ENCODE peak calls at places on chromosomes 11 and 22, in eight cellular contexts. B is foreskin keratinocyte, V is GM12865, Y is fibroblast of mammary gland, T is endothelial cell, Q is neural progenitor cell, N is suprapubic skin, P is astrocyte of the spinal cord. C is an unnamed sample.

GRCh38 chr11:79594839-79595238 is 154.0 kb upstream of the TENM4 start:
- DNase-seq in B (no peak), N (no peak), T (no peak), Q (no peak), Y (no peak), V (no peak), P (no peak), C (peak)

GRCh38 chr11:88179141-88179540 is 3.9 kb upstream of the RAB38 start:
- DNase-seq in V (peak), B (peak), P (peak), Y (peak), N (no peak), T (no peak), Q (no peak), C (no peak)

GRCh38 chr11:67033661-67034166 is 10.8 kb downstream of the SYT12 start:
- DNase-seq in V (peak), N (no peak), B (peak), Y (peak), T (no peak), Q (no peak), P (peak), C (no peak)

GRCh38 chr22:30204742-30205111 is 41.8 kb downstream of the LIF start:
- DNase-seq in T (no peak), N (no peak), V (no peak), Y (peak), Q (no peak), P (peak), B (no peak), C (no peak)

GRCh38 chr22:46738961-46739870 is 1.2 kb upstream of the CERK start:
- DNase-seq in B (no peak), P (peak), N (no peak), T (no peak), Y (peak), V (peak), Q (peak), C (peak)

GRCh38 chr11:32088117-32088941 is 2.5 kb upstream of the RCN1 start:
- DNase-seq in B (peak), P (peak), N (no peak), V (peak), Q (no peak), T (no peak), Y (peak), C (no peak)

GRCh38 chr11:3849297-3849874 is 6.1 kb upstream of the STIM1 start:
- DNase-seq in V (peak), Y (peak), N (no peak), Q (peak), T (peak), P (peak), B (peak), C (no peak)

GRCh38 chr11:72669527-72669926 is 4.7 kb downstream of the PDE2A start:
- DNase-seq in T (no peak), N (no peak), B (no peak), Q (no peak), P (no peak), Y (no peak), V (peak), C (no peak)

GRCh38 chr22:33083212-33083611 is 25.0 kb upstream of the SYN3 start:
- DNase-seq in Q (no peak), T (no peak), N (no peak), Y (peak), B (peak), V (peak), P (no peak), C (no peak)

GRCh38 chr11:20589796-20590195 is 9.6 kb upstream of the SLC6A5 start:
- DNase-seq in V (no peak), Y (no peak), T (no peak), N (no peak), Q (peak), P (no peak), B (no peak), C (no peak)

GRCh38 chr11:65554842-65555395 is 3.2 kb downstream of the LTBP3 start:
- DNase-seq in Q (no peak), B (no peak), T (no peak), P (no peak), Y (no peak), V (no peak), N (no peak), C (no peak)

GRCh38 chr22:33635766-33636165 is 284.5 kb downstream of the LARGE1 start:
- DNase-seq in N (no peak), Q (no peak), Y (no peak), P (no peak), T (no peak), B (no peak), V (no peak), C (no peak)

GRCh38 chr11:84594602-84595001 is 1032.5 kb downstream of the DLG2 start:
- DNase-seq in T (no peak), Y (no peak), B (peak), N (no peak), Q (no peak), V (no peak), P (no peak), C (no peak)

GRCh38 chr11:12174145-12175143 is 64.1 kb downstream of the MICAL2 start:
- DNase-seq in N (no peak), V (peak), Q (no peak), T (no peak), B (peak), Y (peak), P (peak), C (no peak)

GRCh38 chr22:34236527-34236926 is 316.3 kb upstream of the LARGE1 start:
- DNase-seq in V (no peak), Y (no peak), P (no peak), N (no peak), B (no peak), Q (no peak), T (no peak), C (no peak)

DNA sequence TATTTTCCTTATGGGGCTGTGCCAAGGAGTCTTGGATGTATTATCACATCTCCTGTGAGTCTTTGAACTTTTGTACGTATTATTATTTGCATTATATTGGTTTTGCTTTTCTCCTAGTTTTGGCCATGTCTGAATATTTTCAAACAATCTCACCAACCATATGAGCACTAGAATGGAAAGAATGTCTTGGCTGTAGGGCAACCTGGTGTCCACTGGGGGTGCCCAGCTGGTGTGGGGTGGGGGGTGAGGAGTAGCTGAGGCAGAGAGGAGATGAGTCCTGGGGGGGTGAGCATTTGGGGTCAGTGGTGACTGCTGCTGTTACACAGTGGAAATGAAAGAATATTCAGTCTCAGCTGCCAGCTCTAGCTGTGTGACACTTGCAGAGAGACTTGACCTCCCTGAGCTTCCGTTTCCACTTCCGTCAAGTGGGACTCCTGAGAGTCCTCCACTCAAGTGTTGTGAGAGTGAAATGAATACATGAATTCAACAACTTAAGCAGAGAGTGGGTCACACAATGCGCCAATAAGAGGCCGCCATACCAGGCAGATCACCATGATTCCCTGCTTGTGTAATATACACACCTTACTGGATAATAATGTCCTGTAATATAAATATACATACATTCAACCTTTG is 12.7 kb upstream of the PVALB start:
- DNase-seq in V (no peak), Q (no peak), Y (no peak), P (no peak), N (no peak), B (no peak), T (no peak), C (no peak)
- TF ChIP-seq CTCF in V (no peak), Q (peak), Y (no peak), P (no peak), N (no peak), B (no peak), T (no peak), C (no peak)

GRCh38 chr11:130666781-130667251 is 218.4 kb downstream of the ADAMTS15 start:
- DNase-seq in Q (no peak), T (no peak), P (peak), Y (peak), N (no peak), B (no peak), V (no peak), C (no peak)
- TF ChIP-seq CTCF in Q (no peak), T (no peak), P (peak), Y (peak), N (no peak), B (peak), V (no peak), C (no peak)

GRCh38 chr11:109037856-109038780 is 373.2 kb downstream of the DDX10 start:
- DNase-seq in N (no peak), Y (peak), B (peak), Q (peak), P (peak), V (no peak), T (no peak), C (no peak)
- TF ChIP-seq CTCF in N (no peak), Y (no peak), B (peak), Q (no peak), P (no peak), V (no peak), T (no peak), C (no peak)

GRCh38 chr22:48968201-48968959 is 859.3 kb downstream of the BRD1 start:
- DNase-seq in Q (peak), P (no peak), T (peak), B (no peak), V (no peak), Y (no peak), N (no peak), C (no peak)
- TF ChIP-seq CTCF in Q (peak), P (no peak), T (peak), B (no peak), V (no peak), Y (no peak), N (peak), C (no peak)

DNA sequence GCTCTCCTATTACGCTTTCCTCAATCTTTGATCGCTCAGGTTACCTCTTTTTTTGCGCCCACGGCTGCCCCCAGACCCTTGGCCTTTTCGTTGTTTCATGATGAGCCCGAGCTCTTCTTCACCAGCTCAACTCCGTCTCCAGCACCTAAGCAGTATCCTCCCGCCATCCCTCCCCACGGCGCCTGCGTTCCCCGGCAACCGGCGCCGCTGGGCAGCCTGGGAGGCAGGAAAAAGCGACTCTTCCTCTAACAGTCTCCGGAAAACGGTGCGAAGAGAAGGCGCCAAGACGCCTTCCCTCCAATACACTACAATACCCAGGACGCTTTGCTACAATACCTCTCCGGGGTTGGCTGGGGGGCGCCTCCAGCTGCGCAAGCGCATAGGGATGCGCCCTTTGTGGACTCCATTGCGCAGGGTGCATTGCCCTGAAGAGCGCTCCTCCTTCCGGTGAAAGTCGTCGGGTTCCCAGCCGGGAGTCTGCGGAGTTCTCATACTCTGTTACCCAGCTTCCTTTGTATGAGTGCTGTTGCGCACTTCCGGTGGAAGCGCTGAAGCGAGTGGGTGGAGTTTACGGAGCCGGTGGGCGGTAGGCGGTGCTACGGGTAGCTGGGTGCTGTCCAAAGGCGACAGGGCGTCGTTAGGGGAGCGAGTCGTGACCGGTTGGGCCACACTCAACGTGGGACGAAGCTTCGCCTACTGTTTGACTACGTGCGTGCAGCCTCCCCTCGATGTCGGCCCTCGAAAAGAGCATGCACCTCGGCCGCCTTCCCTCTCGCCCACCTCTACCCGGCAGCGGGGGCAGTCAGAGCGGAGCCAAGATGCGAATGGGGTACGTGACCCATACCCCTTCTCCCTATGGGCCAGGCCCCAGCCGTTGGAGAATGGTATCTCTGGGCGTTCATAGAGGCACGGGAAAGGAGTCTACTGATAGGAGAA is at the start of the genes C2CD3 and PPME1:
- DNase-seq in Y (peak), N (peak), T (peak), Q (peak), V (peak), B (peak), P (peak), C (peak)
- TF ChIP-seq CTCF in Y (peak), N (peak), T (no peak), Q (peak), V (peak), B (peak), P (peak), C (peak)

DNA sequence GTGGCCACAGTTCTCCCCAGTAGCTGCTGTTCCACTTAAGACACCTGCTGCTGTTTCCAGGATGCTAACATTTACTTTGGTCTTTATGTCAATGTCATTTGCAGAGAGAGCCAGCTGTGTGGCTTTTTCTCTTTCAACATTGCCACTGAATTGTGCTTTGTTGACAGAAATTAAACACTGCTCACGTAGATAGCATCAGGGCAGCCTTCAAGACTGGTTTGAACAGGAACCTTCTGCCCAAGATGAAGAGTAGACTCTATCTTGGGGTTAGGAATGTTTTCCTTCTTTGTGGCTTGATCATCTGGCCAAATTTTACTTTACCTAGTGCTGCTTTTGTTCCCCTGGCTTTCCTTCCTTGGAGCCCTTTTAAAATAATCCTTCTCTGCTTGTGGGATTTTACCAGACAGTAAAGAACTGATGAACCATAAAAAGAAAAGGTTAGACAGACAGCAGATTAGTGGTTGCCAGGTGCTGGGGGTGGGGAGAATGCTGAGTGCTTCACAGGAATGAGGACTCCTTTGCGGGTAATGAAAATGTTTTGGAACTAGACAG is 22.6 kb upstream of the XBP1 start:
- DNase-seq in Q (peak), N (no peak), P (no peak), B (no peak), Y (no peak), V (peak), T (no peak), C (no peak)
- TF ChIP-seq CTCF in Q (no peak), N (no peak), P (no peak), B (no peak), Y (no peak), V (no peak), T (no peak), C (no peak)

GRCh38 chr11:8090756-8091155 is 9.7 kb downstream of the TUB start:
- DNase-seq in P (no peak), Y (peak), T (peak), V (peak), N (no peak), Q (peak), B (no peak), C (peak)
- TF ChIP-seq CTCF in P (peak), Y (peak), T (peak), V (peak), N (peak), Q (peak), B (peak), C (peak)

GRCh38 chr11:90476442-90477007 is 253.7 kb upstream of the CHORDC1 start:
- DNase-seq in P (peak), Y (peak), N (no peak), T (peak), V (peak), Q (peak), B (peak), C (peak)
- TF ChIP-seq CTCF in P (peak), Y (peak), N (peak), T (peak), V (peak), Q (peak), B (peak), C (peak)

C was measured in glutamatergic neuron.